ENCODE peak calls at places on chromosomes 13 and 19, in four cellular contexts. G, O, Q and R are unnamed samples.

GRCh38 chr13:71240906-71241305 is 626.1 kb downstream of the DACH1 start:
- DNase-seq in O (no peak), Q (no peak), G (no peak), R (peak; percentile 35)

GRCh38 chr13:21625366-21625765 is 21.4 kb upstream of the MICU2 start:
- DNase-seq in O (peak; percentile 61), G (peak; percentile 59), Q (no peak), R (peak; percentile 36)

GRCh38 chr13:35826626-35827254 is 304.4 kb downstream of the DCLK1 start:
- DNase-seq in O (no peak), G (peak; percentile 22), Q (peak; percentile 47), R (no peak)

GRCh38 chr19:45528744-45529453 is 21.6 kb downstream of the VASP start:
- DNase-seq in O (no peak), Q (peak; percentile 85), G (no peak), R (no peak)

GRCh38 chr19:23436318-23436717 is 41.0 kb upstream of the ZNF91 start:
- DNase-seq in O (no peak), G (no peak), Q (no peak), R (no peak)

GRCh38 chr13:79862515-79862914 is 381.6 kb downstream of the NDFIP2 start:
- DNase-seq in G (no peak), O (no peak), Q (no peak), R (no peak)

GRCh38 chr13:112684041-112684440 is 5.8 kb upstream of the ATP11A start:
- DNase-seq in Q (no peak), G (no peak), O (no peak), R (no peak)

GRCh38 chr19:34034318-34034846 is 137.9 kb upstream of the LSM14A start:
- DNase-seq in G (no peak), O (no peak), Q (no peak), R (no peak)

GRCh38 chr19:19460761-19461265 is 54.5 kb downstream of the TSSK6 start:
- DNase-seq in O (no peak), G (no peak), Q (no peak), R (peak; percentile 72)

GRCh38 chr13:73809561-73809960 is 324.6 kb downstream of the KLF12 start:
- DNase-seq in O (no peak), G (no peak), Q (no peak), R (no peak)

GRCh38 chr13:57557979-57558529 is 73.5 kb upstream of the PCDH17 start:
- DNase-seq in Q (no peak), G (no peak), O (peak; percentile 15), R (peak; percentile 2)

GRCh38 chr19:3701200-3701599 is 932 bp upstream of the PIP5K1C start:
- DNase-seq in Q (no peak), G (no peak), O (no peak), R (no peak)

GRCh38 chr19:40687525-40688016 is 2.9 kb downstream of the NUMBL start:
- DNase-seq in Q (peak; percentile 72), G (no peak), O (no peak), R (no peak)

GRCh38 chr19:3931041-3931440 is 1.8 kb upstream of the NMRK2 start:
- DNase-seq in O (no peak), Q (no peak), G (no peak), R (peak; percentile 18)

GRCh38 chr13:93476175-93476574 is 249.6 kb downstream of the GPC6 start:
- DNase-seq in G (no peak), O (peak; percentile 11), Q (no peak), R (no peak)

GRCh38 chr13:48055712-48056111 is 18.2 kb downstream of the NUDT15 start:
- DNase-seq in G (no peak), O (no peak), Q (no peak), R (no peak)

GRCh38 chr19:16374436-16374835 is 49.8 kb downstream of the KLF2 start:
- DNase-seq in G (no peak), Q (no peak), O (no peak), R (no peak)

GRCh38 chr19:49718991-49719390 is 28.1 kb downstream of the CPT1C start:
- DNase-seq in O (no peak), Q (no peak), G (no peak), R (no peak)

GRCh38 chr19:35164418-35164817 is 9.9 kb downstream of the FXYD5 start:
- DNase-seq in Q (no peak), G (peak; percentile 81), O (no peak), R (no peak)

GRCh38 chr19:6098574-6098973 is 11.7 kb downstream of the RFX2 start:
- DNase-seq in Q (no peak), O (no peak), G (no peak), R (no peak)
- H3K4me2 ChIP-seq in Q (no peak overlapping the region), O (no peak overlapping the region), G (no peak overlapping the region), R (no peak overlapping the region)

DNA sequence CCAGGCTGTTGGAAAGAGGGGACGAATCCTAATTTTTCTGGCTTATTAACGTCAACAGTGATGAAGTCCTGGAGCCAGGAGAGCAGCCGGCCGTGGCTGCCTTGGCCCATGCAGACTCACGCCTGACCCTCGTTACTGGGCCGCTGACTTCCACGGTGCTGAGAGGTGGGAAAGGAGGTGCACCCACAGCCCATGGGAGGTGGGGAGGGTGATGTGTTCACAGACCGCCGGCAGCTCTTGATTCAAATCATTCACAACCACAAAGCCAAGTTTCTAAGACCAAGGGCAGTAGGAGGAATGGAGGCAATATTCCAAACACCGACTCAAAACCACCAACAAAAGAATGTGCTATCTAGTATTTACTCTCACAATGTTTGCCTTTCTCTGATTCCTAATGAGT is 24.3 kb downstream of the COL4A2 start:
- DNase-seq in Q (no peak), O (no peak), G (no peak), R (no peak)
- TF ChIP-seq ELF1 in Q (no peak), O (no peak), G (no peak), R (no peak)

DNA sequence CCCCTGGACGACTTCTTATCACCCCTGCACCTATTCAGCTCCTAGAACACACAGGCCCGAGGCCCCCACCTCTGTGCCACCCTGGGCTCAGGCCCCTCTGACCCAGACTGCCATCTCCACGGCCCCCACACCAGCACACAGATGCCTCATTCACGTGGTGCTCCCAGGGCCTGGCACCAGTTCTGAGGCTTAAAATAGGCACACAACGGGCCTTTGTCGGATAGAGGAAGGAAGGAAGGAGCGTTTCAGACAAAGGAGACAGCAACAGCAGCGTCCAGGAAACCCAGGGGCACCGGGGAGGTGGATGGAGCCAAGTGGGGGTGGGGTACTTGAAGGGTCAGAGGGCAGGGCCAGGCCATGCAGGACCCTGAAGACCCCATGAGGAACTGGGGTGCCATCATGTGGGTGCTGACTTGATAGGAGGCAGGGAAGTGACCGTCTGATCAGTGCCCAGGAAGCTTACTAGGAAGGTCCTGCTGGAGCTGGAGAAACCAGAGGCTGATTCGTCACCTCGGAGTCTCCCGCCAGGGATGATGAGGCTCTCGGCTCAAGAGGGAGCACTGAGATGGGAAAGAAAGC is 7.1 kb downstream of the GNG7 start:
- DNase-seq in Q (no peak), O (no peak), G (no peak), R (no peak)
- TF ChIP-seq JUND in Q (no peak), O (no peak), G (no peak), R (no peak)

GRCh38 chr19:6536138-6536671 is 5.4 kb downstream of the TNFSF9 start:
- DNase-seq in G (peak; percentile 91), O (peak; percentile 71), Q (peak; percentile 93), R (peak; percentile 88)
- H3K4me2 ChIP-seq in G (peak overlapping the region; percentile 35), O (peak overlapping the region; percentile 21), Q (no peak overlapping the region), R (no peak overlapping the region)